ENCODE peak calls at places on chromosome 1, in nine cellular contexts. One of them, this sample, is unnamed.

GRCh38 chr1:24526940-24527542 is 24.4 kb downstream of the RCAN3 start:
- DNase-seq in IMR-90: peak
- DNase-seq in choroid plexus epithelial cell: peak
- DNase-seq in T-helper 17 cell: no peak
- DNase-seq in ELF-1: no peak
- DNase-seq in Ammon's horn: no peak
- DNase-seq in endothelial cell: peak
- DNase-seq in naive thymus-derived CD8-positive, alpha-beta T cell: peak
- DNase-seq in activated effector memory CD4-positive, alpha-beta T cell treated with anti-CD3 and anti-CD28 coated beads, Interleukin-2, amount 50 U/mL, for 16 hours: peak
- DNase-seq in this sample: no peak

GRCh38 chr1:83931658-83932253 is 67.2 kb downstream of the TTLL7 start:
- DNase-seq in ELF-1: peak
- DNase-seq in T-helper 17 cell: no peak
- DNase-seq in Ammon's horn: peak
- DNase-seq in naive thymus-derived CD8-positive, alpha-beta T cell: peak
- DNase-seq in choroid plexus epithelial cell: peak
- DNase-seq in IMR-90: peak
- DNase-seq in activated effector memory CD4-positive, alpha-beta T cell treated with anti-CD3 and anti-CD28 coated beads, Interleukin-2, amount 50 U/mL, for 16 hours: no peak
- DNase-seq in endothelial cell: peak
- DNase-seq in this sample: no peak

GRCh38 chr1:46749921-46750404 is 31.0 kb upstream of the EFCAB14 start:
- DNase-seq in IMR-90: no peak
- DNase-seq in activated effector memory CD4-positive, alpha-beta T cell treated with anti-CD3 and anti-CD28 coated beads, Interleukin-2, amount 50 U/mL, for 16 hours: no peak
- DNase-seq in endothelial cell: no peak
- DNase-seq in ELF-1: no peak
- DNase-seq in naive thymus-derived CD8-positive, alpha-beta T cell: no peak
- DNase-seq in choroid plexus epithelial cell: no peak
- DNase-seq in T-helper 17 cell: no peak
- DNase-seq in Ammon's horn: peak
- DNase-seq in this sample: no peak

GRCh38 chr1:7356079-7356478 is 415.0 kb upstream of the VAMP3 start:
- DNase-seq in T-helper 17 cell: no peak
- DNase-seq in IMR-90: no peak
- DNase-seq in endothelial cell: no peak
- DNase-seq in activated effector memory CD4-positive, alpha-beta T cell treated with anti-CD3 and anti-CD28 coated beads, Interleukin-2, amount 50 U/mL, for 16 hours: no peak
- DNase-seq in Ammon's horn: no peak
- DNase-seq in naive thymus-derived CD8-positive, alpha-beta T cell: no peak
- DNase-seq in choroid plexus epithelial cell: no peak
- DNase-seq in ELF-1: no peak
- DNase-seq in this sample: no peak

GRCh38 chr1:244768804-244769203 is 66.7 kb upstream of the COX20 start:
- DNase-seq in T-helper 17 cell: no peak
- DNase-seq in choroid plexus epithelial cell: no peak
- DNase-seq in ELF-1: peak
- DNase-seq in naive thymus-derived CD8-positive, alpha-beta T cell: no peak
- DNase-seq in endothelial cell: no peak
- DNase-seq in Ammon's horn: no peak
- DNase-seq in IMR-90: no peak
- DNase-seq in activated effector memory CD4-positive, alpha-beta T cell treated with anti-CD3 and anti-CD28 coated beads, Interleukin-2, amount 50 U/mL, for 16 hours: no peak
- DNase-seq in this sample: no peak

GRCh38 chr1:32873484-32873883 is 2.8 kb upstream of the FNDC5 start:
- DNase-seq in activated effector memory CD4-positive, alpha-beta T cell treated with anti-CD3 and anti-CD28 coated beads, Interleukin-2, amount 50 U/mL, for 16 hours: peak
- DNase-seq in choroid plexus epithelial cell: no peak
- DNase-seq in T-helper 17 cell: no peak
- DNase-seq in ELF-1: no peak
- DNase-seq in endothelial cell: no peak
- DNase-seq in naive thymus-derived CD8-positive, alpha-beta T cell: no peak
- DNase-seq in Ammon's horn: no peak
- DNase-seq in IMR-90: no peak
- DNase-seq in this sample: no peak

GRCh38 chr1:8586438-8586837 is 231.0 kb downstream of the RERE start:
- DNase-seq in naive thymus-derived CD8-positive, alpha-beta T cell: no peak
- DNase-seq in IMR-90: peak
- DNase-seq in endothelial cell: no peak
- DNase-seq in ELF-1: no peak
- DNase-seq in Ammon's horn: no peak
- DNase-seq in choroid plexus epithelial cell: no peak
- DNase-seq in activated effector memory CD4-positive, alpha-beta T cell treated with anti-CD3 and anti-CD28 coated beads, Interleukin-2, amount 50 U/mL, for 16 hours: no peak
- DNase-seq in T-helper 17 cell: no peak
- DNase-seq in this sample: no peak

GRCh38 chr1:53266038-53266437 is 27.7 kb upstream of the MAGOH start:
- DNase-seq in activated effector memory CD4-positive, alpha-beta T cell treated with anti-CD3 and anti-CD28 coated beads, Interleukin-2, amount 50 U/mL, for 16 hours: no peak
- DNase-seq in endothelial cell: peak
- DNase-seq in naive thymus-derived CD8-positive, alpha-beta T cell: no peak
- DNase-seq in choroid plexus epithelial cell: peak
- DNase-seq in Ammon's horn: no peak
- DNase-seq in ELF-1: no peak
- DNase-seq in IMR-90: no peak
- DNase-seq in T-helper 17 cell: no peak
- DNase-seq in this sample: no peak

GRCh38 chr1:27876341-27877114 is 4.2 kb downstream of the THEMIS2 start:
- DNase-seq in IMR-90: no peak
- DNase-seq in activated effector memory CD4-positive, alpha-beta T cell treated with anti-CD3 and anti-CD28 coated beads, Interleukin-2, amount 50 U/mL, for 16 hours: no peak
- DNase-seq in T-helper 17 cell: no peak
- DNase-seq in ELF-1: no peak
- DNase-seq in choroid plexus epithelial cell: no peak
- DNase-seq in Ammon's horn: no peak
- DNase-seq in naive thymus-derived CD8-positive, alpha-beta T cell: no peak
- DNase-seq in endothelial cell: no peak
- DNase-seq in this sample: no peak

GRCh38 chr1:111904478-111905218 is 84.8 kb downstream of the KCND3 start:
- DNase-seq in choroid plexus epithelial cell: no peak
- DNase-seq in naive thymus-derived CD8-positive, alpha-beta T cell: no peak
- DNase-seq in IMR-90: peak
- DNase-seq in Ammon's horn: peak
- DNase-seq in endothelial cell: no peak
- DNase-seq in T-helper 17 cell: no peak
- DNase-seq in activated effector memory CD4-positive, alpha-beta T cell treated with anti-CD3 and anti-CD28 coated beads, Interleukin-2, amount 50 U/mL, for 16 hours: no peak
- DNase-seq in ELF-1: peak
- DNase-seq in this sample: no peak

GRCh38 chr1:118346940-118347339 is 161.9 kb upstream of the SPAG17 start:
- DNase-seq in Ammon's horn: no peak
- DNase-seq in IMR-90: no peak
- DNase-seq in naive thymus-derived CD8-positive, alpha-beta T cell: no peak
- DNase-seq in ELF-1: no peak
- DNase-seq in activated effector memory CD4-positive, alpha-beta T cell treated with anti-CD3 and anti-CD28 coated beads, Interleukin-2, amount 50 U/mL, for 16 hours: no peak
- DNase-seq in T-helper 17 cell: no peak
- DNase-seq in endothelial cell: no peak
- DNase-seq in choroid plexus epithelial cell: no peak
- DNase-seq in this sample: no peak

GRCh38 chr1:111754964-111755320 is 759 bp upstream of the DDX20 start:
- DNase-seq in activated effector memory CD4-positive, alpha-beta T cell treated with anti-CD3 and anti-CD28 coated beads, Interleukin-2, amount 50 U/mL, for 16 hours: peak
- DNase-seq in ELF-1: no peak
- DNase-seq in Ammon's horn: no peak
- DNase-seq in T-helper 17 cell: peak
- DNase-seq in endothelial cell: peak
- DNase-seq in naive thymus-derived CD8-positive, alpha-beta T cell: peak
- DNase-seq in IMR-90: peak
- DNase-seq in choroid plexus epithelial cell: peak
- DNase-seq in this sample: peak

GRCh38 chr1:246907472-246907871 is 24.3 kb downstream of the AHCTF1 start:
- DNase-seq in choroid plexus epithelial cell: peak
- DNase-seq in ELF-1: no peak
- DNase-seq in endothelial cell: peak
- DNase-seq in Ammon's horn: peak
- DNase-seq in IMR-90: peak
- DNase-seq in T-helper 17 cell: no peak
- DNase-seq in naive thymus-derived CD8-positive, alpha-beta T cell: no peak
- DNase-seq in activated effector memory CD4-positive, alpha-beta T cell treated with anti-CD3 and anti-CD28 coated beads, Interleukin-2, amount 50 U/mL, for 16 hours: no peak
- DNase-seq in this sample: no peak

GRCh38 chr1:84686203-84686602 is 4.1 kb downstream of the SSX2IP start:
- DNase-seq in Ammon's horn: no peak
- DNase-seq in IMR-90: no peak
- DNase-seq in ELF-1: no peak
- DNase-seq in choroid plexus epithelial cell: no peak
- DNase-seq in activated effector memory CD4-positive, alpha-beta T cell treated with anti-CD3 and anti-CD28 coated beads, Interleukin-2, amount 50 U/mL, for 16 hours: no peak
- DNase-seq in endothelial cell: no peak
- DNase-seq in T-helper 17 cell: no peak
- DNase-seq in naive thymus-derived CD8-positive, alpha-beta T cell: no peak
- DNase-seq in this sample: no peak

GRCh38 chr1:230140221-230141001 is 73.4 kb downstream of the GALNT2 start:
- DNase-seq in ELF-1: no peak
- DNase-seq in endothelial cell: peak
- DNase-seq in Ammon's horn: peak
- DNase-seq in choroid plexus epithelial cell: peak
- DNase-seq in IMR-90: peak
- DNase-seq in activated effector memory CD4-positive, alpha-beta T cell treated with anti-CD3 and anti-CD28 coated beads, Interleukin-2, amount 50 U/mL, for 16 hours: no peak
- DNase-seq in T-helper 17 cell: no peak
- DNase-seq in naive thymus-derived CD8-positive, alpha-beta T cell: no peak
- DNase-seq in this sample: peak

GRCh38 chr1:184941735-184942134 is 32.6 kb downstream of the NIBAN1 start:
- DNase-seq in endothelial cell: no peak
- DNase-seq in Ammon's horn: no peak
- DNase-seq in IMR-90: no peak
- DNase-seq in naive thymus-derived CD8-positive, alpha-beta T cell: no peak
- DNase-seq in ELF-1: no peak
- DNase-seq in T-helper 17 cell: no peak
- DNase-seq in choroid plexus epithelial cell: no peak
- DNase-seq in activated effector memory CD4-positive, alpha-beta T cell treated with anti-CD3 and anti-CD28 coated beads, Interleukin-2, amount 50 U/mL, for 16 hours: no peak
- DNase-seq in this sample: no peak

GRCh38 chr1:65419681-65420589 is 533 bp upstream of the LEPR start:
- DNase-seq in ELF-1: peak
- DNase-seq in choroid plexus epithelial cell: peak
- DNase-seq in endothelial cell: peak
- DNase-seq in naive thymus-derived CD8-positive, alpha-beta T cell: peak
- DNase-seq in activated effector memory CD4-positive, alpha-beta T cell treated with anti-CD3 and anti-CD28 coated beads, Interleukin-2, amount 50 U/mL, for 16 hours: peak
- DNase-seq in Ammon's horn: peak
- DNase-seq in IMR-90: peak
- DNase-seq in T-helper 17 cell: peak
- DNase-seq in this sample: peak

GRCh38 chr1:244988521-244988920 is 124.2 kb upstream of the HNRNPU start:
- DNase-seq in choroid plexus epithelial cell: peak
- DNase-seq in naive thymus-derived CD8-positive, alpha-beta T cell: no peak
- DNase-seq in IMR-90: peak
- DNase-seq in T-helper 17 cell: no peak
- DNase-seq in endothelial cell: no peak
- DNase-seq in ELF-1: no peak
- DNase-seq in activated effector memory CD4-positive, alpha-beta T cell treated with anti-CD3 and anti-CD28 coated beads, Interleukin-2, amount 50 U/mL, for 16 hours: no peak
- DNase-seq in Ammon's horn: no peak
- DNase-seq in this sample: no peak